ENCODE peak calls at places on chromosomes 13 and 19, in six cellular contexts. One of them, this sample, is unnamed.

GRCh38 chr13:112777637-112778406 is 88.0 kb downstream of the ATP11A start:
- DNase-seq in foreskin fibroblast: no peak
- DNase-seq in upper lobe of right lung: no peak
- DNase-seq in dorsolateral prefrontal cortex: no peak
- DNase-seq in fibroblast of the aortic adventitia: no peak
- DNase-seq in CD8-positive, alpha-beta T cell: no peak
- DNase-seq in this sample: no peak

GRCh38 chr19:6452223-6452614 is 7.4 kb downstream of the SLC25A23 start:
- DNase-seq in foreskin fibroblast: no peak
- DNase-seq in upper lobe of right lung: no peak
- DNase-seq in dorsolateral prefrontal cortex: no peak
- DNase-seq in fibroblast of the aortic adventitia: no peak
- DNase-seq in CD8-positive, alpha-beta T cell: no peak
- DNase-seq in this sample: no peak

GRCh38 chr13:60745343-60745742 is 348.3 kb downstream of the TDRD3 start:
- DNase-seq in foreskin fibroblast: no peak
- DNase-seq in upper lobe of right lung: no peak
- DNase-seq in dorsolateral prefrontal cortex: no peak
- DNase-seq in fibroblast of the aortic adventitia: no peak
- DNase-seq in CD8-positive, alpha-beta T cell: no peak
- DNase-seq in this sample: no peak

GRCh38 chr13:97844151-97844550 is 109.3 kb upstream of the IPO5 start:
- DNase-seq in foreskin fibroblast: no peak
- DNase-seq in upper lobe of right lung: no peak
- DNase-seq in dorsolateral prefrontal cortex: no peak
- DNase-seq in fibroblast of the aortic adventitia: no peak
- DNase-seq in CD8-positive, alpha-beta T cell: no peak
- DNase-seq in this sample: no peak

GRCh38 chr19:310781-311496 is 19.7 kb upstream of the PLPP2 start:
- DNase-seq in foreskin fibroblast: no peak
- DNase-seq in upper lobe of right lung: peak; percentile 54
- DNase-seq in dorsolateral prefrontal cortex: no peak
- DNase-seq in fibroblast of the aortic adventitia: no peak
- DNase-seq in CD8-positive, alpha-beta T cell: no peak
- DNase-seq in this sample: no peak

GRCh38 chr13:112968910-112969691 is at the start of gene MCF2L:
- DNase-seq in foreskin fibroblast: peak; percentile 69
- DNase-seq in upper lobe of right lung: peak; percentile 81
- DNase-seq in dorsolateral prefrontal cortex: peak; percentile 58
- DNase-seq in fibroblast of the aortic adventitia: peak; percentile 23
- DNase-seq in CD8-positive, alpha-beta T cell: peak; percentile 31
- DNase-seq in this sample: no peak

GRCh38 chr13:103815619-103816018 is 749.4 kb upstream of the SLC10A2 start:
- DNase-seq in foreskin fibroblast: no peak
- DNase-seq in upper lobe of right lung: no peak
- DNase-seq in dorsolateral prefrontal cortex: no peak
- DNase-seq in fibroblast of the aortic adventitia: no peak
- DNase-seq in CD8-positive, alpha-beta T cell: no peak
- DNase-seq in this sample: no peak

GRCh38 chr13:37889102-37889501 is 19.5 kb upstream of the TRPC4 start:
- DNase-seq in foreskin fibroblast: peak; percentile 10
- DNase-seq in upper lobe of right lung: no peak
- DNase-seq in dorsolateral prefrontal cortex: no peak
- DNase-seq in fibroblast of the aortic adventitia: peak; percentile 25
- DNase-seq in CD8-positive, alpha-beta T cell: no peak
- DNase-seq in this sample: no peak

GRCh38 chr19:2136796-2137195 is 14.6 kb downstream of the AP3D1 start:
- DNase-seq in foreskin fibroblast: no peak
- DNase-seq in upper lobe of right lung: no peak
- DNase-seq in dorsolateral prefrontal cortex: no peak
- DNase-seq in fibroblast of the aortic adventitia: no peak
- DNase-seq in CD8-positive, alpha-beta T cell: no peak
- DNase-seq in this sample: no peak

GRCh38 chr19:47109541-47110375 is 3.8 kb downstream of the ZC3H4 start:
- DNase-seq in foreskin fibroblast: peak; percentile 70
- DNase-seq in upper lobe of right lung: no peak
- DNase-seq in dorsolateral prefrontal cortex: no peak
- DNase-seq in fibroblast of the aortic adventitia: peak; percentile 58
- DNase-seq in CD8-positive, alpha-beta T cell: no peak
- DNase-seq in this sample: peak; percentile 44

GRCh38 chr19:1112254-1113208 is 8.7 kb downstream of the GPX4 start:
- DNase-seq in foreskin fibroblast: no peak
- DNase-seq in upper lobe of right lung: peak; percentile 85
- DNase-seq in dorsolateral prefrontal cortex: no peak
- DNase-seq in fibroblast of the aortic adventitia: no peak
- DNase-seq in CD8-positive, alpha-beta T cell: no peak
- DNase-seq in this sample: no peak

GRCh38 chr13:98523455-98524102 is 53.3 kb downstream of the STK24 start:
- DNase-seq in foreskin fibroblast: no peak
- DNase-seq in upper lobe of right lung: peak; percentile 47
- DNase-seq in dorsolateral prefrontal cortex: no peak
- DNase-seq in fibroblast of the aortic adventitia: no peak
- DNase-seq in CD8-positive, alpha-beta T cell: no peak
- DNase-seq in this sample: no peak

GRCh38 chr13:60431108-60431700 is 34.2 kb downstream of the TDRD3 start:
- DNase-seq in foreskin fibroblast: peak; percentile 59
- DNase-seq in upper lobe of right lung: no peak
- DNase-seq in dorsolateral prefrontal cortex: no peak
- DNase-seq in fibroblast of the aortic adventitia: peak; percentile 82
- DNase-seq in CD8-positive, alpha-beta T cell: no peak
- DNase-seq in this sample: peak; percentile 54

GRCh38 chr19:31185261-31185660 is 164.0 kb downstream of the TSHZ3 start:
- DNase-seq in foreskin fibroblast: peak; percentile 11
- DNase-seq in upper lobe of right lung: no peak
- DNase-seq in dorsolateral prefrontal cortex: no peak
- DNase-seq in fibroblast of the aortic adventitia: no peak
- DNase-seq in CD8-positive, alpha-beta T cell: no peak
- DNase-seq in this sample: no peak

GRCh38 chr19:38932425-38933179 is 1.9 kb downstream of the MRPS12 start:
- DNase-seq in foreskin fibroblast: peak; percentile 47
- DNase-seq in upper lobe of right lung: no peak
- DNase-seq in dorsolateral prefrontal cortex: no peak
- DNase-seq in fibroblast of the aortic adventitia: peak; percentile 44
- DNase-seq in CD8-positive, alpha-beta T cell: no peak
- DNase-seq in this sample: no peak

GRCh38 chr13:74134777-74135305 is 637 bp upstream of the KLF12 start:
- DNase-seq in foreskin fibroblast: peak; percentile 73
- DNase-seq in upper lobe of right lung: peak; percentile 85
- DNase-seq in dorsolateral prefrontal cortex: peak; percentile 21
- DNase-seq in fibroblast of the aortic adventitia: no peak
- DNase-seq in CD8-positive, alpha-beta T cell: peak; percentile 34
- DNase-seq in this sample: no peak

GRCh38 chr19:13076320-13076719 is 26.3 kb downstream of the LYL1 start:
- DNase-seq in foreskin fibroblast: peak; percentile 55
- DNase-seq in upper lobe of right lung: no peak
- DNase-seq in dorsolateral prefrontal cortex: no peak
- DNase-seq in fibroblast of the aortic adventitia: no peak
- DNase-seq in CD8-positive, alpha-beta T cell: no peak
- DNase-seq in this sample: no peak

GRCh38 chr13:31923134-31923763 is 108.3 kb upstream of the FRY start:
- DNase-seq in foreskin fibroblast: no peak
- DNase-seq in upper lobe of right lung: no peak
- DNase-seq in dorsolateral prefrontal cortex: no peak
- DNase-seq in fibroblast of the aortic adventitia: no peak
- DNase-seq in CD8-positive, alpha-beta T cell: no peak
- DNase-seq in this sample: no peak

GRCh38 chr19:56840452-56841193 is at the start of the genes PEG3 and ZIM2:
- DNase-seq in foreskin fibroblast: peak; percentile 18
- DNase-seq in upper lobe of right lung: no peak
- DNase-seq in dorsolateral prefrontal cortex: peak; percentile 93
- DNase-seq in fibroblast of the aortic adventitia: no peak
- DNase-seq in CD8-positive, alpha-beta T cell: no peak
- DNase-seq in this sample: no peak

GRCh38 chr19:10431943-10432735 is 11.8 kb downstream of the PDE4A start:
- DNase-seq in foreskin fibroblast: peak; percentile 80
- DNase-seq in upper lobe of right lung: peak; percentile 92
- DNase-seq in dorsolateral prefrontal cortex: no peak
- DNase-seq in fibroblast of the aortic adventitia: peak; percentile 27
- DNase-seq in CD8-positive, alpha-beta T cell: peak; percentile 60
- DNase-seq in this sample: no peak

GRCh38 chr19:3963458-3964255 is 7.2 kb downstream of the DAPK3 start:
- DNase-seq in foreskin fibroblast: no peak
- DNase-seq in upper lobe of right lung: no peak
- DNase-seq in dorsolateral prefrontal cortex: no peak
- DNase-seq in fibroblast of the aortic adventitia: no peak
- DNase-seq in CD8-positive, alpha-beta T cell: no peak
- DNase-seq in this sample: no peak

GRCh38 chr13:48582086-48582485 is 49.2 kb upstream of the RCBTB2 start:
- DNase-seq in foreskin fibroblast: no peak
- DNase-seq in upper lobe of right lung: no peak
- DNase-seq in dorsolateral prefrontal cortex: no peak
- DNase-seq in fibroblast of the aortic adventitia: no peak
- DNase-seq in CD8-positive, alpha-beta T cell: no peak
- DNase-seq in this sample: no peak

GRCh38 chr13:62387642-62388041 is 972.0 kb upstream of the PCDH20 start:
- DNase-seq in foreskin fibroblast: peak; percentile 2
- DNase-seq in upper lobe of right lung: no peak
- DNase-seq in dorsolateral prefrontal cortex: no peak
- DNase-seq in fibroblast of the aortic adventitia: no peak
- DNase-seq in CD8-positive, alpha-beta T cell: no peak
- DNase-seq in this sample: no peak

GRCh38 chr13:22561581-22561980 is 619.2 kb upstream of the SGCG start:
- DNase-seq in foreskin fibroblast: no peak
- DNase-seq in upper lobe of right lung: no peak
- DNase-seq in dorsolateral prefrontal cortex: no peak
- DNase-seq in fibroblast of the aortic adventitia: no peak
- DNase-seq in CD8-positive, alpha-beta T cell: no peak
- DNase-seq in this sample: no peak

GRCh38 chr19:33214621-33215020 is 11.0 kb downstream of the SLC7A10 start:
- DNase-seq in foreskin fibroblast: peak; percentile 43
- DNase-seq in upper lobe of right lung: no peak
- DNase-seq in dorsolateral prefrontal cortex: no peak
- DNase-seq in fibroblast of the aortic adventitia: peak; percentile 13
- DNase-seq in CD8-positive, alpha-beta T cell: no peak
- DNase-seq in this sample: peak; percentile 22

GRCh38 chr13:43005460-43006236 is 13.6 kb upstream of the EPSTI1 start:
- DNase-seq in foreskin fibroblast: peak; percentile 48
- DNase-seq in upper lobe of right lung: no peak
- DNase-seq in dorsolateral prefrontal cortex: no peak
- DNase-seq in fibroblast of the aortic adventitia: peak; percentile 74
- DNase-seq in CD8-positive, alpha-beta T cell: no peak
- DNase-seq in this sample: no peak

GRCh38 chr19:2291185-2291751 is 9.3 kb upstream of the PEAK3 start:
- DNase-seq in foreskin fibroblast: peak; percentile 49
- DNase-seq in upper lobe of right lung: no peak
- DNase-seq in dorsolateral prefrontal cortex: no peak
- DNase-seq in fibroblast of the aortic adventitia: no peak
- DNase-seq in CD8-positive, alpha-beta T cell: no peak
- DNase-seq in this sample: no peak

GRCh38 chr13:67574320-67575233 is 344.4 kb upstream of the PCDH9 start:
- DNase-seq in foreskin fibroblast: peak; percentile 2
- DNase-seq in upper lobe of right lung: no peak
- DNase-seq in dorsolateral prefrontal cortex: no peak
- DNase-seq in fibroblast of the aortic adventitia: no peak
- DNase-seq in CD8-positive, alpha-beta T cell: no peak
- DNase-seq in this sample: no peak

DNA sequence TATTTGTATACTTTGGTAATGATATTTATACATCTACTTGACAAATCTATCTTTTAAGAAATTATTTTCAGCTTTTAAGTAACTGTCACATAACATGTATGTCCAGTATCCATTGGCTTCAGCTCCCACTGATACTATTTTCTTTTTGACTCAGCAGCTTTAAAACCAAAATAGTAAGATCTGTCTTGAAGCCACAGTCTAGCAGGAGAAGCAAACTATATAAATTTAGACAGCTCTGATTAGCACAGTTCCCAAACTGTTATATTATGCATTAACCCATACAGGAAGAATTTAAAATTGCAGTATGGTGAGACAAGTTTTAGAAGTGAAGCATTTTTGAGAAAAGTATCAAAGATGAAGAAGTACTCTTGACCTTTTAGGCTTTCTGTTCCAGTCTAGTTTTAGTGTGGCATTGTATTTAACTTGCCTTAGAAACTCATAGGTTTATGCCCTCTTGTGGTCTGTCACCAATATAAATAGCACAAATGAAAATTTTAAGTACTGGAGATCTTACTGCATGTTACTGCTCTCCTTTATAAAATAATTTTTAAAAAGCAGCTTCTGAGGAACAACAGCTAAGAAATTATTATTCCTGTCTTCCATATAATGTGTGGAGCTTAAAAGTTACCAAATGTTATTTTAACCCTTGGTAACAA is 24.7 kb downstream of the URI1 start:
- DNase-seq in foreskin fibroblast: peak; percentile 42
- DNase-seq in upper lobe of right lung: no peak
- DNase-seq in dorsolateral prefrontal cortex: no peak
- DNase-seq in fibroblast of the aortic adventitia: peak; percentile 56
- DNase-seq in CD8-positive, alpha-beta T cell: no peak
- DNase-seq in this sample: peak; percentile 35
- TF ChIP-seq CTCF in foreskin fibroblast: no peak
- TF ChIP-seq CTCF in upper lobe of right lung: peak; percentile 20
- TF ChIP-seq CTCF in dorsolateral prefrontal cortex: peak; percentile 12
- TF ChIP-seq CTCF in fibroblast of the aortic adventitia: peak; percentile 42
- TF ChIP-seq CTCF in CD8-positive, alpha-beta T cell: peak; percentile 29
- TF ChIP-seq CTCF in this sample: peak; percentile 71

GRCh38 chr19:19552811-19553210 is 14.7 kb downstream of the CILP2 start:
- DNase-seq in foreskin fibroblast: peak; percentile 67
- DNase-seq in upper lobe of right lung: no peak
- DNase-seq in dorsolateral prefrontal cortex: no peak
- DNase-seq in fibroblast of the aortic adventitia: no peak
- DNase-seq in CD8-positive, alpha-beta T cell: no peak
- DNase-seq in this sample: no peak
- TF ChIP-seq CTCF in foreskin fibroblast: peak; percentile 60
- TF ChIP-seq CTCF in upper lobe of right lung: peak; percentile 54
- TF ChIP-seq CTCF in dorsolateral prefrontal cortex: no peak
- TF ChIP-seq CTCF in fibroblast of the aortic adventitia: peak; percentile 81
- TF ChIP-seq CTCF in CD8-positive, alpha-beta T cell: peak; percentile 38
- TF ChIP-seq CTCF in this sample: peak; percentile 79

GRCh38 chr19:34559045-34559444 is 77.5 kb downstream of the WTIP start:
- DNase-seq in foreskin fibroblast: no peak
- DNase-seq in upper lobe of right lung: no peak
- DNase-seq in dorsolateral prefrontal cortex: no peak
- DNase-seq in fibroblast of the aortic adventitia: no peak
- DNase-seq in CD8-positive, alpha-beta T cell: no peak
- DNase-seq in this sample: no peak
- TF ChIP-seq CTCF in foreskin fibroblast: no peak
- TF ChIP-seq CTCF in upper lobe of right lung: no peak
- TF ChIP-seq CTCF in dorsolateral prefrontal cortex: no peak
- TF ChIP-seq CTCF in fibroblast of the aortic adventitia: no peak
- TF ChIP-seq CTCF in CD8-positive, alpha-beta T cell: no peak
- TF ChIP-seq CTCF in this sample: no peak

DNA sequence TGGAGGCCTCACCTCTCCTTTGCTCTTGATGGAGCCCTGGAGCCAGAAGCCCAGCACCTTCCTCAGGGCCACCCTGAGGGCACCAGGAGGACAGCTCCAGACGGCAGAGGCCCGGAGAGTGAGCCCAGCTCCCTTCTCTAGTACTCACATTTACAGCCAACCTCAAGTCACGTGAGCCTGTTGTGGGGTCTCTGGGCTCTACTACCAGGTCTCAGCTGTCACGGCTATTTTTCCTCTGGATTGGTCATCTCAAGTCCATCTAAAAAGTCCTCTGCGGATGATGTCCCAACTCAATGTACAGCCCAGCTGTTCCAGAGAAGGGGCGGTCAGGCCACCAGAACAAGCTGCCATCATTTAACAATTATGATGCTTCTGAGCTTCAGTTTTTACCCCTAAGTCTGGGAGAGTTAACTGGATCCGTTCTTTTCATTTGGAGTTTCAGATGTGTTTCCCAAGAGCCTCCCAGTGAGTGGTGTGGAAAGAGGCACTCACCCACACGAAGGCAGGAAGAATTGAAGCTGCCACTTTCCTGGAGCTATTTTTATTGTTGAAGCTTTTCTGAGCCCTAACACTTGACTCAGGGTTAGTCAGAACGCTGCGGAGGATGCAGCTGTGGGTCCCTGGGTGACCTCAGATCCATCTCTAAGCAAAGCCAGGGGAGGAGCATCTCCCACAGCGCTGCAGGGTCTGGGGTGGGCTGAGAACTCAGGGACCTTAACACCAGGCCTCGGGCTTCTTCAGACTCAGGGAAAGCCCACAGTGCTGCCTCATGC is 143.5 kb upstream of the UBL3 start:
- DNase-seq in foreskin fibroblast: peak; percentile 93
- DNase-seq in upper lobe of right lung: no peak
- DNase-seq in dorsolateral prefrontal cortex: no peak
- DNase-seq in fibroblast of the aortic adventitia: peak; percentile 61
- DNase-seq in CD8-positive, alpha-beta T cell: no peak
- DNase-seq in this sample: peak; percentile 81
- TF ChIP-seq CTCF in foreskin fibroblast: no peak
- TF ChIP-seq CTCF in upper lobe of right lung: no peak
- TF ChIP-seq CTCF in dorsolateral prefrontal cortex: no peak
- TF ChIP-seq CTCF in fibroblast of the aortic adventitia: no peak
- TF ChIP-seq CTCF in CD8-positive, alpha-beta T cell: no peak
- TF ChIP-seq CTCF in this sample: no peak

This sample was measured in HFFc6.